ENCODE peak calls at places on chromosome 18, in eight cellular contexts. Q, Z, X, W, D, T, O and E are unnamed samples.

GRCh38 chr18:55252053-55252675 is 292.9 kb upstream of the CCDC68 start:
- DNase-seq in Q (no peak), Z (no peak), X (no peak), W (no peak), D (no peak), T (no peak), O (no peak), E (no peak)

GRCh38 chr18:46013484-46014189 is 46.5 kb upstream of the EPG5 start:
- DNase-seq in Q (no peak), Z (no peak), X (no peak), W (no peak), D (no peak), T (no peak), O (no peak), E (no peak)

GRCh38 chr18:73696171-73696570 is 451.5 kb downstream of the FBXO15 start:
- DNase-seq in Q (no peak), Z (no peak), X (no peak), W (no peak), D (no peak), T (no peak), O (no peak), E (no peak)

GRCh38 chr18:46213295-46213694 is 109.1 kb downstream of the HAUS1 start:
- DNase-seq in Q (no peak), Z (no peak), X (no peak), W (no peak), D (no peak), T (peak), O (no peak), E (no peak)

GRCh38 chr18:76252880-76253279 is 242.2 kb downstream of the ZNF516 start:
- DNase-seq in Q (no peak), Z (no peak), X (no peak), W (no peak), D (peak), T (peak), O (no peak), E (no peak)

GRCh38 chr18:5894613-5895299 is 566 bp downstream of the TMEM200C start:
- DNase-seq in Q (peak), Z (peak), X (no peak), W (peak), D (peak), T (peak), O (peak), E (no peak)

GRCh38 chr18:2627821-2628276 is 27.7 kb upstream of the SMCHD1 start:
- DNase-seq in Q (no peak), Z (no peak), X (no peak), W (no peak), D (no peak), T (no peak), O (no peak), E (no peak)

GRCh38 chr18:46756559-46757201 is at the start of gene ST8SIA5:
- DNase-seq in Q (no peak), Z (no peak), X (no peak), W (no peak), D (peak), T (no peak), O (no peak), E (no peak)

GRCh38 chr18:79850731-79851130 is 53.0 kb downstream of the KCNG2 start:
- DNase-seq in Q (peak), Z (no peak), X (peak), W (no peak), D (no peak), T (no peak), O (no peak), E (no peak)

GRCh38 chr18:73235491-73235890 is 367.7 kb upstream of the NETO1 start:
- DNase-seq in Q (no peak), Z (no peak), X (no peak), W (no peak), D (peak), T (peak), O (no peak), E (no peak)

GRCh38 chr18:78698914-78699313 is 280.7 kb upstream of the SALL3 start:
- DNase-seq in Q (no peak), Z (no peak), X (no peak), W (no peak), D (no peak), T (no peak), O (peak), E (no peak)

GRCh38 chr18:47050468-47050867 is 15.0 kb upstream of the ELOA2 start:
- DNase-seq in Q (no peak), Z (no peak), X (no peak), W (no peak), D (peak), T (peak), O (no peak), E (no peak)

GRCh38 chr18:832085-832681 is 20.1 kb upstream of the YES1 start:
- DNase-seq in Q (no peak), Z (no peak), X (no peak), W (peak), D (peak), T (no peak), O (no peak), E (no peak)

GRCh38 chr18:25734336-25734735 is 356.1 kb downstream of the SS18 start:
- DNase-seq in Q (no peak), Z (no peak), X (no peak), W (no peak), D (no peak), T (no peak), O (no peak), E (no peak)

GRCh38 chr18:77106331-77106730 is 26.3 kb downstream of the MBP start:
- DNase-seq in Q (peak), Z (peak), X (no peak), W (no peak), D (no peak), T (no peak), O (no peak), E (no peak)

GRCh38 chr18:3906072-3906471 is 456.1 kb downstream of the TGIF1 start:
- DNase-seq in Q (no peak), Z (no peak), X (no peak), W (no peak), D (no peak), T (no peak), O (no peak), E (no peak)

GRCh38 chr18:27942706-27943105 is 234.2 kb downstream of the CDH2 start:
- DNase-seq in Q (no peak), Z (no peak), X (peak), W (no peak), D (no peak), T (no peak), O (no peak), E (no peak)

GRCh38 chr18:13262839-13263691 is 44.5 kb downstream of the LDLRAD4 start:
- DNase-seq in Q (peak), Z (no peak), X (peak), W (no peak), D (no peak), T (no peak), O (no peak), E (no peak)

GRCh38 chr18:36375118-36375517 is 77.6 kb downstream of the FHOD3 start:
- DNase-seq in Q (no peak), Z (no peak), X (no peak), W (no peak), D (no peak), T (no peak), O (no peak), E (no peak)

GRCh38 chr18:22185723-22186386 is 16.5 kb downstream of the GATA6 start:
- DNase-seq in Q (no peak), Z (no peak), X (no peak), W (peak), D (no peak), T (no peak), O (no peak), E (no peak)

GRCh38 chr18:63604791-63605567 is 17.8 kb downstream of the SERPINB13 start:
- DNase-seq in Q (no peak), Z (no peak), X (no peak), W (no peak), D (no peak), T (no peak), O (no peak), E (no peak)

GRCh38 chr18:48827321-48828200 is 123.2 kb downstream of the SMAD7 start:
- DNase-seq in Q (peak), Z (peak), X (peak), W (no peak), D (peak), T (peak), O (peak), E (no peak)

GRCh38 chr18:35912332-35912731 is 60.1 kb upstream of the RMP24 start:
- DNase-seq in Q (no peak), Z (no peak), X (no peak), W (no peak), D (no peak), T (no peak), O (no peak), E (no peak)

GRCh38 chr18:31687529-31687928 is 3.1 kb upstream of the B4GALT6 start:
- DNase-seq in Q (no peak), Z (no peak), X (no peak), W (no peak), D (no peak), T (peak), O (no peak), E (no peak)

GRCh38 chr18:73352546-73352945 is 484.8 kb upstream of the NETO1 start:
- DNase-seq in Q (no peak), Z (no peak), X (no peak), W (no peak), D (no peak), T (peak), O (no peak), E (no peak)

GRCh38 chr18:22563098-22563707 is 145.5 kb upstream of the CTAGE1 start:
- DNase-seq in Q (no peak), Z (no peak), X (peak), W (no peak), D (peak), T (peak), O (no peak), E (no peak)

GRCh38 chr18:45275367-45276113 is 339.7 kb upstream of the SLC14A2 start:
- DNase-seq in Q (no peak), Z (no peak), X (no peak), W (no peak), D (peak), T (peak), O (no peak), E (no peak)

GRCh38 chr18:13461488-13461887 is 242.9 kb downstream of the LDLRAD4 start:
- DNase-seq in Q (no peak), Z (no peak), X (no peak), W (no peak), D (no peak), T (no peak), O (no peak), E (no peak)

GRCh38 chr18:12015697-12016062 is 34.4 kb downstream of the IMPA2 start:
- DNase-seq in Q (peak), Z (peak), X (no peak), W (no peak), D (no peak), T (peak), O (peak), E (no peak)

GRCh38 chr18:48894266-48894600 is 56.5 kb downstream of the SMAD7 start:
- DNase-seq in Q (no peak), Z (no peak), X (no peak), W (no peak), D (no peak), T (no peak), O (peak), E (no peak)

GRCh38 chr18:31261792-31262582 is 56.0 kb upstream of the DSG1 start:
- DNase-seq in Q (no peak), Z (no peak), X (no peak), W (no peak), D (peak), T (no peak), O (no peak), E (no peak)

GRCh38 chr18:62325806-62326645 is 916 bp downstream of the TNFRSF11A start:
- DNase-seq in Q (no peak), Z (no peak), X (no peak), W (no peak), D (peak), T (peak), O (no peak), E (no peak)
- H3K27ac ChIP-seq in Q (no peak), Z (no peak), X (no peak), W (no peak), D (no peak), T (no peak), O (no peak), E (no peak)

DNA sequence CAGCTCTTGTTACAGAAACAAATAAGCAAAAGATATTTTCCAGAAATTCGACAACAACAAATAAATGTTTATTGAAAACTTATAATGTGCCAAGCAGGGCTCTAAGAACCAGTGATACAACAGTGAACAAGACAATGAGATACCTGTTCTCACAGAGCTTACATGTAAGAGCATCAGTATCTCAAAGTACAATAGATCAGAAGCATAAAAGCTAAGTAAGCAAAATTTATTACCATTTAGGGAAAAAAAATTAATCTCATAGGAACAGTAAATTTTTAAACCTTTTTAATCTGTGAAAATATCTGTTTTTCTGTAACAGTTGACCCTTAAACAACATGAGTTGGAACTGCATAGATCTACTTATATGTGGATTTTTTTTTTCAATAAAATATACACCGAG is 20.9 kb downstream of the ROCK1 start:
- DNase-seq in Q (no peak), Z (no peak), X (no peak), W (no peak), D (no peak), T (no peak), O (no peak), E (no peak)
- H3K27ac ChIP-seq in Q (no peak), Z (no peak), X (no peak), W (no peak), D (no peak), T (no peak), O (no peak), E (no peak)

GRCh38 chr18:10417191-10417590 is 37.2 kb upstream of the APCDD1 start:
- DNase-seq in Q (no peak), Z (no peak), X (no peak), W (no peak), D (no peak), T (no peak), O (no peak), E (no peak)

GRCh38 chr18:10419420-10420103 is 34.9 kb upstream of the APCDD1 start:
- DNase-seq in Q (no peak), Z (no peak), X (no peak), W (no peak), D (no peak), T (peak), O (no peak), E (no peak)

GRCh38 chr18:10418836-10419235 is 35.6 kb upstream of the APCDD1 start:
- DNase-seq in Q (no peak), Z (no peak), X (no peak), W (no peak), D (no peak), T (no peak), O (no peak), E (no peak)

GRCh38 chr18:10416020-10416419 is 38.4 kb upstream of the APCDD1 start:
- DNase-seq in Q (no peak), Z (no peak), X (no peak), W (no peak), D (no peak), T (no peak), O (no peak), E (no peak)

DNA sequence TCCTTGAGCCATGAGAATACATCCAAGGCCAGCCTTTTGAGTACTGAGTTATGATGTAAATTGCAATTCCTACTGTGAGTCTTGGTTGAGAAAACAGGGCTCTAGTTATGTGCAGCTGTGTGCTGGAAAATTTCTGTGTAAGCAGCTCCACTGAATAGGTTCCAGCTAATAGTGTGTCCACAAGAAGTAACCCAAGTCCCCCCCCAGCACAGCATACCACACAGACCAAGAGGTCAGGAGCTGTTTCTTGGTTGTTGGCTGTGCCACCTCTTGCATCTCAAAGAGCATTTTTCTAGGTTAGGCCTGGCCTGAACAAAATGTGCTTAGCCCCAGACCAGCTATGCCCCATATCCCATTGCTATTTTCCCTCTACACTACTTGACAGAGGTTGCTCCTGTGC is 36.8 kb upstream of the APCDD1 start:
- DNase-seq in Q (no peak), Z (no peak), X (no peak), W (no peak), D (no peak), T (peak), O (no peak), E (no peak)
- H3K27ac ChIP-seq in Q (no peak), Z (no peak), X (no peak), W (no peak), D (no peak), T (no peak), O (no peak), E (no peak)

DNA sequence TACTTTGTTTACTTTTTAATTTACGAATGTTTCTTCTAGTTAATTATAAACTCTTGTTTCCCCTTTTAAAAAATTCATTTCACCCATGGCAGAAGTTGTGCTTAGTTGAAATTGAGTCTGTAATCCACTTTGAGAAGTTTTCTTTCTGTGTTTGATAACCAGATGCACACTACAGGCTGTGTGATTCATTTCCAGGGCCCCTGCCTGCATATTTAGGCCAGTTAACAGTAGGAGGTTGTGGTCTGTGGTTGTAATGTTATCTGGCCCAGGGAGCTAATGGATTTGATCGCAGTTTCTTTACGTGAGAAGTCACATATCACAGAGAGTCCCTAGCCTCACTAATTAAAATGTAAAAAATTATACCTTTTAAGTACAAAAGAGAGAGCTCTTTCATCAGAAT is 3.3 kb downstream of the CDH7 start:
- DNase-seq in Q (no peak), Z (no peak), X (no peak), W (no peak), D (no peak), T (no peak), O (no peak), E (no peak)
- H3K27ac ChIP-seq in Q (no peak), Z (no peak), X (no peak), W (no peak), D (no peak), T (no peak), O (no peak), E (no peak)

GRCh38 chr18:24076950-24077349 is 61.9 kb upstream of the CABYR start:
- DNase-seq in Q (no peak), Z (no peak), X (no peak), W (peak), D (no peak), T (no peak), O (no peak), E (no peak)
- H3K27ac ChIP-seq in Q (no peak), Z (no peak), X (no peak), W (no peak), D (no peak), T (no peak), O (peak), E (no peak)

GRCh38 chr18:68722807-68723206 is 7.9 kb upstream of the TMX3 start:
- DNase-seq in Q (no peak), Z (no peak), X (no peak), W (no peak), D (no peak), T (no peak), O (no peak), E (no peak)
- H3K27ac ChIP-seq in Q (peak), Z (no peak), X (no peak), W (no peak), D (no peak), T (no peak), O (peak), E (no peak)

DNA sequence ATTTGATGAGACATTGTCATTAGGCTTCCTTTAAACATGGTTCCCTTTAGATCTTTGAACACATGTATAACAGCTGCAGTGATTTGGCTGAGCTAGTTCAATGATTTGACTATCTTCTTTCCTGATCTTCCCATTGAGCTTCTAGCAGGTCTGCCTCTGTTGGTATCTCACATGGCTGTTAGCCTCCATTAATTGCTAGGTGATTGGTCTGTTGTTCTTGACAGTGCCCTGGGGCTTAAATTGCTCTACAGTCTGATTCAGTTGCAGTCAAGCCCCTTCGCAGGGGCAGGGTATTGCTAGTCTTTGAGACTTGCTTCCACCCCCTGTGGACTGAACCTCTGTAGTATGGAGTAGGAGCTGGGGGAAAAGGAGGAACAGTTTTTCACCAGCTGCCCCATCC is 24.1 kb downstream of the SKA1 start:
- DNase-seq in Q (no peak), Z (no peak), X (no peak), W (no peak), D (no peak), T (no peak), O (no peak), E (no peak)
- H3K27ac ChIP-seq in Q (no peak), Z (no peak), X (no peak), W (no peak), D (no peak), T (no peak), O (no peak), E (no peak)

DNA sequence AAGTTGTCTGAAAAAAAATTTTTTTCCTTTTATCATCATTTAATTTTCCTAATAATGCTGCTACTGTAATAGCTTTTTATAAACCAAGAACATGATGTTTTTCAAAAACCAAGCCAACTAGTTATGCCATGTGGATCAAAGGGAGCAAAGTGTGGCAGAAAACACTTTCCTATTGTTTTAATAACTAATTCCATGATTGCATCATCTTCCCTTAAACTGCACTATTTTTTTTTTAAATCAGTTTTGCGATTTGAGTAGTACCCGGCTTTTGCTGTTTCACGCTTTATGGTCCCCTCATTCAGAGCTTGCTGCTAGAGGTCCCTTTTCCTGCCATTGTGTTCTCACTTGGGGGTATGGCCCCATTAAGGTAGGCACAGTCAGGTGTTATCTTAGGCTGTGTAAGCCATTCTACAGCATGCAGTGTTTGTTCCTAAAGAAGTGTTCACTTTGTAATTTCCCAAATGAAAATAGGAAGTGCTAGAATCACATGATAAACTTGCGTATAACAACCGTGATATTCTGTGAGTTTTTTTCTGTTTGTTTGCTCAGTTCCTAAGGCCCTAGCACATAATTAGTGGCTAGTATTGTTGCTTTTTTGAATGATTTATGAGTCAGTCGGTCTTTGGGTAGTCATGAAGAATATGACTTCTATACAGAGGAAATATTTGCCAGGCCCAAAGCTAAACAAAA is 225.8 kb downstream of the PTGR3 start:
- DNase-seq in Q (no peak), Z (no peak), X (no peak), W (no peak), D (no peak), T (no peak), O (no peak), E (no peak)
- H3K27ac ChIP-seq in Q (peak), Z (no peak), X (no peak), W (no peak), D (no peak), T (no peak), O (no peak), E (peak)